ENCODE peak calls at places on chromosomes 12 and 14, in nine cellular contexts. G is H54, K is H1, N is ovary, Y is testis, V is GM12892, S is upper lobe of left lung, Q is Peyer's patch, L is heart left ventricle. O is an unnamed sample.

GRCh38 chr14:88289996-88290395 is 33.1 kb downstream of the KCNK10 start:
- DNase-seq in S (no peak), Q (no peak), K (no peak), V (no peak), Y (no peak), G (no peak), L (no peak), N (no peak), O (no peak)

GRCh38 chr12:113071427-113072112 is 15.0 kb downstream of the DTX1 start:
- DNase-seq in S (peak; percentile 65), N (no peak), L (no peak), Y (peak; percentile 58), G (no peak), K (no peak), V (no peak), Q (no peak), O (no peak)

GRCh38 chr12:102634216-102634615 is 153.9 kb upstream of the IGF1 start:
- DNase-seq in Y (no peak), G (no peak), S (no peak), L (no peak), K (no peak), Q (no peak), V (no peak), N (no peak), O (no peak)

GRCh38 chr12:2243275-2243674 is 190.5 kb downstream of the CACNA1C start:
- DNase-seq in V (no peak), S (no peak), Y (no peak), L (no peak), Q (no peak), G (no peak), K (no peak), N (no peak), O (no peak)

GRCh38 chr12:46224401-46224800 is 44.4 kb downstream of the SLC38A1 start:
- DNase-seq in S (no peak), Y (no peak), G (no peak), L (no peak), N (peak; percentile 32), K (no peak), Q (no peak), V (no peak), O (no peak)

GRCh38 chr12:24425601-24425970 is 476.1 kb upstream of the SOX5 start:
- DNase-seq in L (no peak), G (no peak), K (no peak), V (no peak), Q (no peak), S (no peak), N (no peak), Y (no peak), O (no peak)

GRCh38 chr12:129901256-129901655 is 2.6 kb downstream of the TMEM132D start:
- DNase-seq in G (no peak), V (no peak), K (no peak), Y (no peak), S (no peak), L (no peak), N (no peak), Q (no peak), O (no peak)

GRCh38 chr14:75469164-75469563 is 41.3 kb downstream of the JDP2 start:
- DNase-seq in L (no peak), V (no peak), S (no peak), N (no peak), Y (no peak), Q (peak; percentile 45), K (no peak), G (no peak), O (no peak)

GRCh38 chr12:51351913-51352532 is 5.5 kb upstream of the CELA1 start:
- DNase-seq in Y (peak; percentile 69), S (no peak), L (no peak), V (no peak), Q (peak; percentile 55), G (peak; percentile 52), N (no peak), K (peak; percentile 90), O (no peak)

GRCh38 chr12:19517583-19517982 is 78.3 kb downstream of the AEBP2 start:
- DNase-seq in Q (no peak), L (no peak), K (no peak), V (no peak), S (no peak), N (no peak), G (no peak), Y (no peak), O (no peak)

GRCh38 chr14:102508410-102508773 is 1.2 kb downstream of the ANKRD9 start:
- DNase-seq in K (no peak), N (no peak), S (peak; percentile 79), Y (no peak), L (peak; percentile 54), V (no peak), G (peak; percentile 84), Q (peak; percentile 88), O (no peak)
- TF ChIP-seq POLR2A in K (no peak), N (no peak), S (no peak), Y (no peak), L (no peak), V (no peak), G (no peak), Q (peak; percentile 80), O (no peak)

DNA sequence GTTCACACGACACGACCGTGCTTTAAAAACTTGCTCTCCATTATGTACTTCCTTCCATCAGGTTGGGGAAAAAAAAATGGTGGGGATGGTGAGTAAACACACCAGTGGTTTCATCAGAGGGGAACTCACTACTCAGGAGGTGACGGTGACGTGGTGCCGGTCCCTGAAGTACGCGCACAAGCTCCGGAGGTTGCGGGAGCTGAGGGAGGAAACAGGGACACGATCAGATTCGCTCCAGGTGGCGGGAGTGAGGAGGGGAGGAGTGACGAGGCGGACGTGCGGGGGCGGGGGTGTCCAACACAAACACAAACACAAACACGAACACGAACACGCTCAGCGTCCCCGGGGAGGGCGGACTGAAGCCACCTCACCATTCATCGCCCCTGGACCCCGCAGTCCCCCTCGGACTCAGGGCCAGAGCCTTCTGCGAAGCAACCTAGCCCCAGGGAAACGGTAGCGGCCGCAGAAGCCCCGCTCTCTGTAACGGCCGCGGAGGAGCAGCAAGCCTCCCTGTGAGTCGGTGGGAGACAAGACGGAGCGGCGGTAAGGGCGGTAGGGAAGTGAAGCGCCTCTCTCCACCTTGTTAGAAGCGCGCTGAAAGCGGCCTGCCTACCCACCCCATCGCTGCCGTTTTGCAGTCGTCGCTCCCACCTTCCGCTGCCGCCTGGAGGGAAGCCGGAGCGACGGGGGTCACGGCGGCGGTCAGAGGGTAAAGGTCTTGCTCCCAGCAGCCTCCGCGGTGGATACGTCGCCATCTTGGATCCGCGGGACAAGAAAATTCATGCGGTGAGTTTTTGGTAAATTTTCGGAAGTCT is at the start of gene CNOT2:
- DNase-seq in Q (peak; percentile 96), S (peak; percentile 97), V (peak; percentile 49), N (peak; percentile 90), K (peak; percentile 91), L (peak; percentile 93), G (peak; percentile 67), Y (peak; percentile 93), O (peak; percentile 33)
- TF ChIP-seq POLR2A in Q (peak; percentile 22), S (no peak), V (peak; percentile 79), N (peak; percentile 49), K (peak; percentile 97), L (no peak), G (peak; percentile 77), Y (no peak), O (peak; percentile 20)

GRCh38 chr12:55929306-55929791 is 1.6 kb upstream of the DGKA start:
- DNase-seq in K (no peak), L (peak; percentile 36), G (no peak), S (peak; percentile 84), Q (peak; percentile 95), V (peak; percentile 71), Y (no peak), N (no peak), O (no peak)

GRCh38 chr12:55925371-55925770 is 2.3 kb downstream of the PYM1 start:
- DNase-seq in N (no peak), G (no peak), Q (no peak), L (no peak), Y (no peak), V (no peak), K (no peak), S (no peak), O (no peak)

GRCh38 chr12:55927588-55928502 is at the start of gene PYM1:
- DNase-seq in K (peak; percentile 79), S (peak; percentile 94), V (peak; percentile 59), Y (peak; percentile 95), N (peak; percentile 85), Q (peak; percentile 95), L (peak; percentile 83), G (peak; percentile 39), O (peak; percentile 68)

GRCh38 chr12:55925870-55926737 is 1.6 kb downstream of the PYM1 start:
- DNase-seq in K (no peak), V (no peak), G (no peak), N (no peak), Q (no peak), S (no peak), Y (no peak), L (no peak), O (no peak)

GRCh38 chr12:55926738-55927587 is 731 bp downstream of the PYM1 start:
- DNase-seq in V (peak; percentile 74), Q (peak; percentile 97), N (peak; percentile 93), L (peak; percentile 90), Y (peak; percentile 92), G (peak; percentile 81), S (peak; percentile 96), K (peak; percentile 94), O (peak; percentile 56)
- TF ChIP-seq POLR2A in V (peak; percentile 71), Q (peak; percentile 56), N (peak; percentile 79), L (no peak), Y (peak; percentile 14), G (peak; percentile 51), S (no peak), K (no peak), O (no peak)

GRCh38 chr12:21526721-21527345 is 737 bp downstream of the SPX start:
- DNase-seq in S (no peak), G (no peak), V (no peak), N (no peak), Y (no peak), L (no peak), Q (no peak), K (no peak), O (no peak)
- TF ChIP-seq POLR2A in S (no peak), G (no peak), V (no peak), N (no peak), Y (no peak), L (no peak), Q (no peak), K (no peak), O (no peak)

DNA sequence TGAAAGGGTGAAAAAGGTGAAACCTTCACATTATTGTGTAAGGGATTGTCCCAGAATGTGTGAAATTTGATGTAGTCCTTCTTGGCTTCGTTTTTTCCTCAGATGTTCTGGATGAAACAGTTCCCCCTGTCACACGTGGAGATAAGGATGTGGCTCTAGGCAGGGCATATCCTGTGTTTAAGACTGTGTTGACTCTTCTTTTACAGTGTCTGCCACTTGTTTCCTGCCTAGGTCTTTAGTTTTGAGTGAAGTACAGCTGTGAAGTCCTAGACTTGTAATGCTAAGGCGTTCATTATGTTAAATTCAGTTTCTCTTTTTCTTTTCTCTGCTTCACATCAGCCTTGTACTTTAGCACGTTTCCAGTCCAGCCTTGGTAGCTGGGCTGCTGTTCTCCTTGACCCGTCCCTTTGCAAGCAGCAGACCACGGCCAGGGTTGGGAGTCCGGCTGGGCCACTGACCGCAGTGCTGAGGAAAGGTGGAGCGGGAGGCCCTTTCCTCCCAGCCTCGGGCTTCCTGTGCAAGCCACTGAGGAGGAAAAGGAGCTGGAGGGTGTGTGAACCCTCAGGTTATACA is 59.1 kb downstream of the RASSF3 start:
- DNase-seq in Q (peak; percentile 78), N (peak; percentile 50), Y (peak; percentile 26), S (peak; percentile 54), L (peak; percentile 69), K (no peak), G (no peak), V (no peak), O (no peak)
- TF ChIP-seq POLR2A in Q (no peak), N (no peak), Y (no peak), S (no peak), L (no peak), K (no peak), G (no peak), V (peak; percentile 30), O (no peak)

O was measured in esophagus squamous epithelium.